ENCODE peak calls at places on chromosomes 1 and 21, in six cellular contexts. F, K, N, J, S and Y are unnamed samples.

GRCh38 chr1:3677411-3677944 is 25.2 kb downstream of the TP73 start:
- DNase-seq in N (no peak), K (no peak), J (no peak), S (peak), F (no peak), Y (no peak)

GRCh38 chr1:172154571-172154970 is 265.9 kb upstream of the C1orf105 start:
- DNase-seq in J (peak), N (no peak), S (no peak), K (no peak), F (peak), Y (no peak)

GRCh38 chr1:50430010-50430405 is 6.8 kb upstream of the DMRTA2 start:
- DNase-seq in J (no peak), N (no peak), K (no peak), F (no peak), S (no peak), Y (no peak)

GRCh38 chr1:184156521-184157395 is 105.2 kb downstream of the TSEN15 start:
- DNase-seq in F (peak), S (no peak), N (peak), J (no peak), K (no peak), Y (no peak)

GRCh38 chr1:83490988-83491387 is 507.9 kb downstream of the TTLL7 start:
- DNase-seq in F (no peak), K (no peak), J (no peak), S (no peak), N (no peak), Y (no peak)

GRCh38 chr21:20728691-20729090 is 269.5 kb upstream of the NCAM2 start:
- DNase-seq in F (no peak), S (no peak), J (no peak), N (no peak), K (no peak), Y (no peak)

GRCh38 chr1:79235221-79236002 is 228.9 kb upstream of the ADGRL4 start:
- DNase-seq in F (peak), N (no peak), J (no peak), S (no peak), K (no peak), Y (no peak)

GRCh38 chr1:59511476-59512465 is 214.9 kb downstream of the FGGY start:
- DNase-seq in S (no peak), J (no peak), F (no peak), N (no peak), K (no peak), Y (no peak)

GRCh38 chr1:156900019-156900718 is 6.7 kb downstream of the PEAR1 start:
- DNase-seq in J (no peak), N (no peak), K (no peak), F (no peak), S (no peak), Y (no peak)

GRCh38 chr1:177838910-177839309 is 130.9 kb downstream of the SEC16B start:
- DNase-seq in J (no peak), S (no peak), N (no peak), F (no peak), K (no peak), Y (no peak)

GRCh38 chr1:172647110-172647564 is 11.8 kb upstream of the FASLG start:
- DNase-seq in N (no peak), J (no peak), K (no peak), S (no peak), F (no peak), Y (no peak)

GRCh38 chr1:163191301-163191700 is 11.4 kb downstream of the RGS5 start:
- DNase-seq in F (no peak), N (no peak), K (no peak), J (peak), S (no peak), Y (no peak)

GRCh38 chr21:33543505-33544129 is 779 bp downstream of the SON start:
- DNase-seq in J (no peak), F (no peak), S (peak), N (peak), K (no peak), Y (no peak)

GRCh38 chr1:32715901-32716311 is 13.3 kb upstream of the SYNC start:
- DNase-seq in N (no peak), S (no peak), J (no peak), F (no peak), K (no peak), Y (no peak)

GRCh38 chr1:34406377-34406776 is 229.7 kb downstream of the C1orf94 start:
- DNase-seq in J (no peak), N (no peak), S (no peak), F (no peak), K (no peak), Y (no peak)

GRCh38 chr1:197269053-197269452 is 1.0 kb downstream of the CRB1 start:
- DNase-seq in J (no peak), K (no peak), S (no peak), F (no peak), N (no peak), Y (no peak)

GRCh38 chr1:89908294-89908992 is 86.5 kb upstream of the ZNF326 start:
- DNase-seq in K (no peak), F (peak), J (no peak), N (no peak), S (no peak), Y (no peak)

GRCh38 chr1:185442065-185442464 is 125.0 kb upstream of the IVNS1ABP start:
- DNase-seq in F (no peak), S (no peak), J (no peak), N (no peak), K (no peak), Y (no peak)

GRCh38 chr1:56526571-56527174 is 52.7 kb downstream of the PLPP3 start:
- DNase-seq in F (no peak), K (no peak), J (peak), N (no peak), S (no peak), Y (no peak)

GRCh38 chr1:61428146-61428545 is 296.8 kb downstream of the TM2D1 start:
- DNase-seq in N (no peak), K (no peak), F (no peak), S (no peak), J (no peak), Y (no peak)

GRCh38 chr1:64459743-64460142 is 10.2 kb upstream of the CACHD1 start:
- DNase-seq in N (no peak), K (no peak), J (no peak), F (no peak), S (no peak), Y (no peak)

GRCh38 chr1:200373811-200374231 is 36.0 kb downstream of the ZNF281 start:
- DNase-seq in K (no peak), J (no peak), F (no peak), N (no peak), S (no peak), Y (no peak)

GRCh38 chr1:240888039-240888786 is 276.3 kb upstream of the GREM2 start:
- DNase-seq in N (no peak), S (no peak), K (no peak), F (peak), J (peak), Y (no peak)

GRCh38 chr1:77834771-77835334 is 53.6 kb upstream of the NEXN start:
- DNase-seq in F (peak), J (no peak), S (no peak), N (peak), K (no peak), Y (no peak)

GRCh38 chr1:107135466-107135865 is 5.4 kb upstream of the NTNG1 start:
- DNase-seq in K (no peak), N (no peak), S (no peak), F (peak), J (no peak), Y (no peak)

GRCh38 chr1:21530368-21531016 is 21.3 kb downstream of the ALPL start:
- DNase-seq in S (no peak), N (no peak), K (no peak), J (no peak), F (peak), Y (no peak)

GRCh38 chr1:2644171-2644570 is 11.4 kb upstream of the MMEL1 start:
- DNase-seq in J (no peak), N (no peak), F (no peak), S (no peak), K (no peak), Y (no peak)

GRCh38 chr1:151820940-151821339 is 10.7 kb downstream of the RORC start:
- DNase-seq in N (no peak), J (no peak), F (no peak), K (no peak), S (no peak), Y (no peak)

GRCh38 chr1:116352349-116352813 is 20.7 kb upstream of the ATP1A1 start:
- DNase-seq in N (no peak), S (no peak), F (no peak), K (no peak), J (no peak), Y (no peak)

GRCh38 chr1:184143449-184143848 is 91.9 kb downstream of the TSEN15 start:
- DNase-seq in S (no peak), J (no peak), F (no peak), K (no peak), N (no peak), Y (no peak)

GRCh38 chr1:156119503-156120209 is 5.1 kb downstream of the LMNA start:
- DNase-seq in K (no peak), S (no peak), F (peak), N (no peak), J (no peak), Y (no peak)

GRCh38 chr1:213162338-213162737 is 111.3 kb downstream of the RPS6KC1 start:
- DNase-seq in K (no peak), N (no peak), F (peak), S (no peak), J (no peak), Y (peak)

GRCh38 chr1:43382027-43382771 is 7.4 kb downstream of the MED8 start:
- DNase-seq in K (no peak), S (no peak), N (no peak), F (no peak), J (no peak), Y (no peak)

GRCh38 chr1:55500601-55501000 is 285.4 kb upstream of the USP24 start:
- DNase-seq in S (peak), F (no peak), J (no peak), K (no peak), N (no peak), Y (no peak)

DNA sequence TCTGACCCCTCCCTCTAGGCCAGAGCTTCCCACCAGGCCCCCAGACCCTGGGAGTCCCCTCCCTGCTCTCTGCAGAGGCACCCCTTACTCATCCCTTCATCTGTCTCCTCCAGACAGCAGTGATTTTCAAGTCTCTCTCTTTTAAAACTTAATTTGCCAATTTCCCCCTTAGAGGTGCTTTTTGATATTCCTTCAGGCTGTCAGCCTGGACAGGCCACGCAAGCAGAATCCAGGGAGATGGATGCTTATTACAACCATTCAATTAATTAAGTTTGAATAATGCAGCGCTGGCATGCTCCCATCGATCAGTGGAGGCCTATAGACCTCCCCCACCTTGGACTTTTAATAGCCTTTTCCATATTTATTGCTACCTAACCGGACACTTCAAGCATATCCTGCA is 6.2 kb downstream of the CAMK2N1 start:
- DNase-seq in S (no peak), N (no peak), K (no peak), J (no peak), F (no peak), Y (no peak)
- H3K4me3 ChIP-seq in S (no peak), N (no peak), K (no peak), J (no peak), F (no peak), Y (no peak)

GRCh38 chr21:36703123-36703522 is 4.2 kb downstream of the SIM2 start:
- DNase-seq in S (no peak), N (no peak), J (no peak), F (no peak), K (no peak), Y (no peak)
- H3K4me3 ChIP-seq in S (no peak), N (no peak), J (no peak), F (no peak), K (no peak), Y (no peak)

GRCh38 chr1:179586107-179586823 is 5.4 kb upstream of the TDRD5 start:
- DNase-seq in N (peak), K (no peak), F (peak), S (peak), J (no peak), Y (no peak)
- H3K4me3 ChIP-seq in N (peak), K (no peak), F (peak), S (peak), J (no peak), Y (peak)

GRCh38 chr1:54356680-54357147 is 49.5 kb downstream of the SSBP3 start:
- DNase-seq in F (no peak), J (no peak), S (no peak), N (no peak), K (peak), Y (no peak)
- H3K4me3 ChIP-seq in F (no peak), J (no peak), S (peak), N (no peak), K (peak), Y (no peak)

DNA sequence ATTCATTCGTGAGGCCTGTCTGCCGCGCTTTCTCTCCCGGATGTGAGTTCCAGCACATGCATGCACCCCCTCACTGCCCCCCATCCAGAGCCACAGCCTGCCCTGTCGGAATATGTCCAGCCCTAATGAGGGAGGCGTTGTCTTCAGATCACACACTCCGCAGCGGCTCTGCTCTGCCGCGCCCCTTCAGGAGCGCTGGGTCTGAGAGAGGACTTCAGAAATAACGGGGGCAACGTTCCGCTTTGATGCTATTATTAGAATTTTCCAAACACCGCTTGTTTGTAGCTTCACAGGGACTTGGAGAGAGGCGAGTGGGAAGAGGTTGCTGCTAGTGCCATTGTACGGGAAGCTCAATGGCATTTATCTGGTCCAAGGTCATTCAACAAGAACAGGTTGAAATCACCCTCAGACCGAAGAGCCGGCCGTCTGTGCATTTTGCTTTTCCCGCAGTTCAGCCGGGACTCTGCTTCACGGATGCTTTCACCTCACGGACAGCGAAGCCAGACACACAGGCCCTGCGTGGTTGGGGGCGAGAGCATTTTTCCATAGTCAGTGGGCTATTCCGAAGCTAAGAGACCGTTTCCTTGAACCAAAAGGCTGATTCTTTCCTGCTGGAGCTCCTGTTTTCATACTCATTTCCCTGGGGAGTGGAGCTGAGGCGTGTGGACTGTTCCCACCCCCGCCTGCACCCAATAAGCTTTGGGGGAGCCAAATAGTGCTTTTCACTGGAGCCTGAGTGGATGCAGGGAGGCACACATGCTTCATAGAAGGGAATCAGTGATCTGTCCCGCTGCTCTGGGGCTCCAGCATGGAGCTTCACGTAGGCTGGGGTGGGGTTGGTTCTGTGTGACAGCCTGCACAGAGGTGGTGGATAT is 69.7 kb downstream of the GALNT2 start:
- DNase-seq in N (no peak), K (no peak), S (no peak), F (no peak), J (no peak), Y (no peak)
- H3K4me3 ChIP-seq in N (no peak), K (no peak), S (no peak), F (no peak), J (no peak), Y (peak)